ENCODE peak calls at places on chromosome 11, in seven cellular contexts. One of them, this sample, is unnamed. For H3K27me3, the result is how much of the 10 kb centered on the place peaks cover.

GRCh38 chr11:47923667-47924066 is 56.7 kb upstream of the PTPRJ start:
- DNase-seq in thoracic aorta: no peak
- DNase-seq in transverse colon: no peak
- DNase-seq in body of pancreas: peak
- DNase-seq in fibroblast of lung: peak
- DNase-seq in A673: no peak
- DNase-seq in pancreas: no peak
- DNase-seq in this sample: no peak

GRCh38 chr11:19919050-19919561 is 206.5 kb downstream of the NAV2 start:
- DNase-seq in thoracic aorta: peak
- DNase-seq in A673: no peak
- DNase-seq in pancreas: peak
- DNase-seq in transverse colon: peak
- DNase-seq in fibroblast of lung: peak
- DNase-seq in body of pancreas: peak
- DNase-seq in this sample: peak

GRCh38 chr11:111260761-111261160 is 15.2 kb downstream of the POU2AF2 start:
- DNase-seq in fibroblast of lung: no peak
- DNase-seq in thoracic aorta: no peak
- DNase-seq in transverse colon: no peak
- DNase-seq in pancreas: no peak
- DNase-seq in A673: no peak
- DNase-seq in body of pancreas: no peak
- DNase-seq in this sample: no peak

GRCh38 chr11:122343247-122343646 is 227.2 kb upstream of the BLID start:
- DNase-seq in transverse colon: no peak
- DNase-seq in pancreas: no peak
- DNase-seq in A673: no peak
- DNase-seq in fibroblast of lung: peak
- DNase-seq in body of pancreas: no peak
- DNase-seq in thoracic aorta: no peak
- DNase-seq in this sample: no peak

GRCh38 chr11:100780470-100780869 is 93.4 kb downstream of the ARHGAP42 start:
- DNase-seq in transverse colon: no peak
- DNase-seq in pancreas: no peak
- DNase-seq in thoracic aorta: no peak
- DNase-seq in fibroblast of lung: no peak
- DNase-seq in body of pancreas: no peak
- DNase-seq in A673: no peak
- DNase-seq in this sample: no peak

GRCh38 chr11:19988598-19988997 is 171.7 kb downstream of the DBX1 start:
- DNase-seq in fibroblast of lung: peak
- DNase-seq in A673: no peak
- DNase-seq in thoracic aorta: peak
- DNase-seq in body of pancreas: no peak
- DNase-seq in transverse colon: peak
- DNase-seq in pancreas: no peak
- DNase-seq in this sample: no peak

GRCh38 chr11:76659672-76660532 is 10.6 kb downstream of the LRRC32 start:
- DNase-seq in thoracic aorta: no peak
- DNase-seq in A673: no peak
- DNase-seq in fibroblast of lung: no peak
- DNase-seq in body of pancreas: no peak
- DNase-seq in pancreas: no peak
- DNase-seq in transverse colon: peak
- DNase-seq in this sample: peak

GRCh38 chr11:29957406-29957805 is 59.4 kb downstream of the KCNA4 start:
- DNase-seq in transverse colon: no peak
- DNase-seq in thoracic aorta: no peak
- DNase-seq in pancreas: no peak
- DNase-seq in A673: no peak
- DNase-seq in fibroblast of lung: no peak
- DNase-seq in body of pancreas: no peak
- DNase-seq in this sample: no peak

GRCh38 chr11:94400839-94401772 is at the start of gene GPR83:
- DNase-seq in thoracic aorta: no peak
- DNase-seq in body of pancreas: no peak
- DNase-seq in pancreas: no peak
- DNase-seq in transverse colon: no peak
- DNase-seq in A673: peak
- DNase-seq in fibroblast of lung: peak
- DNase-seq in this sample: no peak

GRCh38 chr11:64874841-64875240 is 3.6 kb downstream of the EHD1 start:
- DNase-seq in body of pancreas: no peak
- DNase-seq in thoracic aorta: no peak
- DNase-seq in fibroblast of lung: no peak
- DNase-seq in A673: no peak
- DNase-seq in transverse colon: no peak
- DNase-seq in pancreas: no peak
- DNase-seq in this sample: no peak

GRCh38 chr11:21635359-21635758 is 557.5 kb upstream of the ANO5 start:
- DNase-seq in pancreas: no peak
- DNase-seq in body of pancreas: no peak
- DNase-seq in thoracic aorta: no peak
- DNase-seq in transverse colon: no peak
- DNase-seq in fibroblast of lung: no peak
- DNase-seq in A673: no peak
- DNase-seq in this sample: no peak

GRCh38 chr11:44823920-44824704 is 97.3 kb downstream of the TSPAN18 start:
- DNase-seq in fibroblast of lung: no peak
- DNase-seq in body of pancreas: no peak
- DNase-seq in pancreas: no peak
- DNase-seq in transverse colon: no peak
- DNase-seq in A673: no peak
- DNase-seq in thoracic aorta: no peak
- DNase-seq in this sample: peak

GRCh38 chr11:131767421-131767820 is 397.0 kb downstream of the NTM start:
- DNase-seq in fibroblast of lung: peak
- DNase-seq in pancreas: no peak
- DNase-seq in transverse colon: no peak
- DNase-seq in thoracic aorta: no peak
- DNase-seq in A673: no peak
- DNase-seq in body of pancreas: no peak
- DNase-seq in this sample: no peak

GRCh38 chr11:104127828-104128227 is 36.1 kb downstream of the PDGFD start:
- DNase-seq in thoracic aorta: no peak
- DNase-seq in transverse colon: no peak
- DNase-seq in body of pancreas: no peak
- DNase-seq in fibroblast of lung: peak
- DNase-seq in A673: peak
- DNase-seq in pancreas: no peak
- DNase-seq in this sample: no peak

GRCh38 chr11:98365941-98366340 is 654.8 kb upstream of the CNTN5 start:
- DNase-seq in A673: no peak
- DNase-seq in thoracic aorta: no peak
- DNase-seq in body of pancreas: no peak
- DNase-seq in pancreas: no peak
- DNase-seq in fibroblast of lung: no peak
- DNase-seq in transverse colon: no peak
- DNase-seq in this sample: no peak

GRCh38 chr11:27721505-27722116 is 21.4 kb upstream of the BDNF start:
- DNase-seq in pancreas: no peak
- DNase-seq in transverse colon: no peak
- DNase-seq in thoracic aorta: no peak
- DNase-seq in fibroblast of lung: no peak
- DNase-seq in A673: no peak
- DNase-seq in body of pancreas: no peak
- DNase-seq in this sample: no peak

GRCh38 chr11:27720277-27720830 is 20.1 kb upstream of the BDNF start:
- DNase-seq in body of pancreas: peak
- DNase-seq in fibroblast of lung: peak
- DNase-seq in transverse colon: peak
- DNase-seq in A673: peak
- DNase-seq in thoracic aorta: no peak
- DNase-seq in pancreas: peak
- DNase-seq in this sample: no peak

GRCh38 chr11:27722117-27722844 is 22.0 kb upstream of the BDNF start:
- DNase-seq in pancreas: no peak
- DNase-seq in transverse colon: peak
- DNase-seq in thoracic aorta: no peak
- DNase-seq in fibroblast of lung: peak
- DNase-seq in A673: peak
- DNase-seq in body of pancreas: no peak
- DNase-seq in this sample: no peak

GRCh38 chr11:27723685-27724084 is 23.4 kb upstream of the BDNF start:
- DNase-seq in thoracic aorta: no peak
- DNase-seq in pancreas: no peak
- DNase-seq in transverse colon: no peak
- DNase-seq in A673: no peak
- DNase-seq in body of pancreas: no peak
- DNase-seq in fibroblast of lung: no peak
- DNase-seq in this sample: no peak

DNA sequence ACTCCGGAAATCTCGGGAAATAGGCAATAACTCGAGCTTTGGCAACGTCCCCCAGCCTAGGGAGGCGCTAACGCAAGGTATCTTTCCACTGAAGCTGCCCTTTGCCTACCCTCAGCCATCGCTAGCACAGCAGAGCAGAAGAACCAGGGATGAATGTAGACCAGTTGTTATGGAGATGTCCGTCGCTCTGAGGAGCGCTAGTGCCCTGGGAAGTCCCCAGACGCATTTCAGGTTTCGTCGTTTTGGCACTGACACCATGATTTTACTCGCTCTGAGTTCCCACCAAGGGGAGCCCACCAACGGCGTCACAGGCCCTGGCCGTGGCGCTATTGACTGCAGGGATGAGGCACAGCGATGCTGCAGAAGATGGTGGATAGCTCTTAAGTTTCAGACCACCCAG is 22.7 kb upstream of the BDNF start:
- DNase-seq in transverse colon: no peak
- DNase-seq in thoracic aorta: no peak
- DNase-seq in pancreas: no peak
- DNase-seq in fibroblast of lung: peak
- DNase-seq in A673: no peak
- DNase-seq in body of pancreas: no peak
- DNase-seq in this sample: no peak
- H3K27me3 ChIP-seq in transverse colon: half or more
- H3K27me3 ChIP-seq in thoracic aorta: under half
- H3K27me3 ChIP-seq in pancreas: under half
- H3K27me3 ChIP-seq in fibroblast of lung: under half
- H3K27me3 ChIP-seq in A673: half or more
- H3K27me3 ChIP-seq in body of pancreas: under half
- H3K27me3 ChIP-seq in this sample: half or more

GRCh38 chr11:11171285-11171684 is 181.8 kb downstream of the CSNK2A3 start:
- DNase-seq in pancreas: no peak
- DNase-seq in fibroblast of lung: peak
- DNase-seq in body of pancreas: no peak
- DNase-seq in thoracic aorta: no peak
- DNase-seq in A673: no peak
- DNase-seq in transverse colon: no peak
- DNase-seq in this sample: no peak

GRCh38 chr11:11171854-11172253 is 181.2 kb downstream of the CSNK2A3 start:
- DNase-seq in body of pancreas: no peak
- DNase-seq in pancreas: no peak
- DNase-seq in fibroblast of lung: peak
- DNase-seq in transverse colon: no peak
- DNase-seq in thoracic aorta: no peak
- DNase-seq in A673: no peak
- DNase-seq in this sample: no peak

GRCh38 chr11:11167806-11168205 is 185.2 kb downstream of the CSNK2A3 start:
- DNase-seq in pancreas: no peak
- DNase-seq in transverse colon: no peak
- DNase-seq in body of pancreas: no peak
- DNase-seq in A673: no peak
- DNase-seq in fibroblast of lung: no peak
- DNase-seq in thoracic aorta: no peak
- DNase-seq in this sample: no peak

GRCh38 chr11:11170352-11171084 is 182.5 kb downstream of the CSNK2A3 start:
- DNase-seq in A673: no peak
- DNase-seq in pancreas: no peak
- DNase-seq in thoracic aorta: no peak
- DNase-seq in body of pancreas: no peak
- DNase-seq in fibroblast of lung: no peak
- DNase-seq in transverse colon: no peak
- DNase-seq in this sample: no peak

GRCh38 chr11:11169715-11170351 is 183.2 kb downstream of the CSNK2A3 start:
- DNase-seq in A673: no peak
- DNase-seq in pancreas: no peak
- DNase-seq in transverse colon: no peak
- DNase-seq in fibroblast of lung: no peak
- DNase-seq in body of pancreas: no peak
- DNase-seq in thoracic aorta: no peak
- DNase-seq in this sample: no peak
- TF ChIP-seq CTCF in A673: no peak
- TF ChIP-seq CTCF in pancreas: no peak
- TF ChIP-seq CTCF in transverse colon: no peak
- TF ChIP-seq CTCF in fibroblast of lung: no peak
- TF ChIP-seq CTCF in body of pancreas: no peak
- TF ChIP-seq CTCF in thoracic aorta: no peak
- TF ChIP-seq CTCF in this sample: no peak

DNA sequence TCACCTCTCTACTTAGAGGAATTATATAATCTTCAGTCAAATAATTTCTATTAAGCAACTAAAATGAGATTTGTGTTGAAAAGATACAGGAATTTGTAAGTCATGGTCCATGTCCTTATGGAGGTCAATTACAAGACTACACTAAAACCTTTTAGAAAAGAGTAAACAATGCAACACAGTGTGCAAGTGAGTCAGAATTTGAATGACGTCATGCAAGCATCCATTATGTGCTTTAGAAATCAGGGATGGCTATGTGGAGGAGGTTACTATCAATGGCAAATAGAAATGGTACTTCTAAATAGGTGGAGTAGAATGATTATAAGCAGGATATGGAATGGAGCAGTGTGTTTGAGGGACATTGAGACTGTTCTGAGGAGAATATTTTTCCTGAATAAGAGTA is 16.6 kb downstream of the OR10D3 start:
- DNase-seq in transverse colon: no peak
- DNase-seq in pancreas: no peak
- DNase-seq in thoracic aorta: no peak
- DNase-seq in body of pancreas: no peak
- DNase-seq in fibroblast of lung: peak
- DNase-seq in A673: peak
- DNase-seq in this sample: no peak
- H3K27ac ChIP-seq in transverse colon: no peak
- H3K27ac ChIP-seq in pancreas: no peak
- H3K27ac ChIP-seq in thoracic aorta: no peak
- H3K27ac ChIP-seq in body of pancreas: no peak
- H3K27ac ChIP-seq in fibroblast of lung: no peak
- H3K27ac ChIP-seq in A673: no peak
- H3K27ac ChIP-seq in this sample: no peak

GRCh38 chr11:117662255-117662654 is 134.8 kb downstream of the DSCAML1 start:
- DNase-seq in A673: no peak
- DNase-seq in transverse colon: no peak
- DNase-seq in thoracic aorta: no peak
- DNase-seq in fibroblast of lung: no peak
- DNase-seq in pancreas: no peak
- DNase-seq in body of pancreas: no peak
- DNase-seq in this sample: no peak

GRCh38 chr11:117663389-117663788 is 133.6 kb downstream of the DSCAML1 start:
- DNase-seq in pancreas: no peak
- DNase-seq in transverse colon: no peak
- DNase-seq in body of pancreas: no peak
- DNase-seq in fibroblast of lung: no peak
- DNase-seq in thoracic aorta: no peak
- DNase-seq in A673: no peak
- DNase-seq in this sample: no peak

GRCh38 chr11:117662870-117663269 is 134.1 kb downstream of the DSCAML1 start:
- DNase-seq in A673: no peak
- DNase-seq in fibroblast of lung: no peak
- DNase-seq in pancreas: no peak
- DNase-seq in body of pancreas: no peak
- DNase-seq in thoracic aorta: no peak
- DNase-seq in transverse colon: no peak
- DNase-seq in this sample: no peak

GRCh38 chr11:117664897-117665296 is 132.1 kb downstream of the DSCAML1 start:
- DNase-seq in thoracic aorta: no peak
- DNase-seq in body of pancreas: no peak
- DNase-seq in transverse colon: peak
- DNase-seq in fibroblast of lung: no peak
- DNase-seq in pancreas: no peak
- DNase-seq in A673: no peak
- DNase-seq in this sample: no peak

GRCh38 chr11:117663826-117664225 is 133.2 kb downstream of the DSCAML1 start:
- DNase-seq in transverse colon: no peak
- DNase-seq in pancreas: no peak
- DNase-seq in fibroblast of lung: no peak
- DNase-seq in thoracic aorta: no peak
- DNase-seq in body of pancreas: no peak
- DNase-seq in A673: no peak
- DNase-seq in this sample: no peak
- H3K27me3 ChIP-seq in transverse colon: under half
- H3K27me3 ChIP-seq in pancreas: under half
- H3K27me3 ChIP-seq in fibroblast of lung: under half
- H3K27me3 ChIP-seq in thoracic aorta: under half
- H3K27me3 ChIP-seq in body of pancreas: under half
- H3K27me3 ChIP-seq in A673: under half
- H3K27me3 ChIP-seq in this sample: under half